ENCODE peak calls at places on chromosomes 13 and 19, in eight cellular contexts. N is WTC11; P is stimulated activated CD4-positive, alpha-beta T cell treated with anti-CD3 and anti-CD28 coated beads, Interleukin-15, amount 100 ng/mL, for 1 hour; W is non-pigmented ciliary epithelial cell; J is colonic mucosa; D is brain microvascular endothelial cell; U is caudate nucleus; Y is GM19239. S is an unnamed sample.

GRCh38 chr19:5693195-5694166 is 3.4 kb downstream of the RPL36 start:
- DNase-seq in Y (no peak), J (no peak), U (no peak), P (no peak), N (no peak), D (no peak), W (no peak), S (peak)

GRCh38 chr13:109810761-109811510 is 24.6 kb upstream of the IRS2 start:
- DNase-seq in D (no peak), J (no peak), W (no peak), Y (no peak), U (no peak), P (no peak), N (no peak), S (no peak)

GRCh38 chr13:113010510-113010865 is 41.5 kb downstream of the MCF2L start:
- DNase-seq in J (no peak), W (no peak), D (no peak), P (no peak), N (no peak), Y (no peak), U (no peak), S (no peak)

GRCh38 chr13:85417807-85418206 is 381.4 kb downstream of the SLITRK6 start:
- DNase-seq in U (no peak), P (no peak), W (no peak), N (no peak), J (no peak), Y (no peak), D (no peak), S (no peak)

GRCh38 chr19:4678881-4679379 is 8.8 kb upstream of the MYDGF start:
- DNase-seq in W (no peak), U (no peak), N (peak), Y (no peak), J (peak), P (no peak), D (peak), S (peak)

GRCh38 chr19:16386619-16387240 is 62.1 kb downstream of the KLF2 start:
- DNase-seq in Y (peak), J (no peak), N (peak), U (no peak), W (peak), D (peak), P (no peak), S (peak)

GRCh38 chr13:85970727-85971126 is 171.5 kb upstream of the SLITRK6 start:
- DNase-seq in J (no peak), Y (no peak), W (no peak), D (no peak), U (no peak), P (no peak), N (no peak), S (no peak)

GRCh38 chr13:44730099-44730498 is 154.0 kb upstream of the TSC22D1 start:
- DNase-seq in J (no peak), D (no peak), Y (no peak), P (no peak), U (no peak), N (no peak), W (no peak), S (no peak)

GRCh38 chr13:106372199-106373160 is 163.0 kb downstream of the EFNB2 start:
- DNase-seq in N (no peak), Y (no peak), J (no peak), P (no peak), U (no peak), D (peak), W (peak), S (no peak)

GRCh38 chr19:29528946-29529645 is 3.3 kb downstream of the VSTM2B start:
- DNase-seq in U (no peak), W (no peak), Y (no peak), N (peak), D (no peak), P (no peak), J (no peak), S (peak)

GRCh38 chr19:20259615-20260014 is 92.6 kb downstream of the ZNF486 start:
- DNase-seq in N (no peak), W (no peak), J (no peak), D (no peak), P (no peak), Y (no peak), U (no peak), S (no peak)

GRCh38 chr19:12789904-12790619 is 1.2 kb upstream of the JUNB start:
- DNase-seq in U (peak), P (peak), Y (peak), D (peak), N (peak), W (no peak), J (peak), S (peak)

GRCh38 chr19:2982983-2983350 is 5.6 kb downstream of the TLE6 start:
- DNase-seq in U (no peak), J (peak), Y (no peak), D (no peak), N (no peak), P (no peak), W (no peak), S (no peak)

GRCh38 chr19:48196933-48197665 is 26.6 kb downstream of the ZSWIM9 start:
- DNase-seq in J (no peak), N (no peak), U (no peak), P (no peak), W (no peak), Y (no peak), D (no peak), S (no peak)

GRCh38 chr19:2289714-2290435 is 7.9 kb upstream of the PEAK3 start:
- DNase-seq in J (peak), P (peak), D (no peak), U (no peak), Y (peak), W (no peak), N (no peak), S (peak)

GRCh38 chr13:44142540-44142867 is 231.1 kb upstream of the SERP2 start:
- DNase-seq in Y (no peak), D (no peak), U (no peak), W (no peak), P (no peak), J (peak), N (no peak), S (peak)

GRCh38 chr19:17647071-17648020 is 40.8 kb downstream of the UNC13A start:
- DNase-seq in W (no peak), P (no peak), J (no peak), D (no peak), Y (no peak), U (no peak), N (peak), S (no peak)

GRCh38 chr19:20186163-20186562 is 19.1 kb downstream of the ZNF486 start:
- DNase-seq in U (no peak), P (no peak), D (no peak), J (no peak), N (no peak), Y (no peak), W (no peak), S (no peak)

GRCh38 chr13:111281751-111282311 is 38.6 kb upstream of the TEX29 start:
- DNase-seq in J (no peak), N (no peak), W (no peak), P (no peak), Y (no peak), U (no peak), D (peak), S (no peak)

GRCh38 chr19:44552324-44552723 is 22.8 kb upstream of the CEACAM20 start:
- DNase-seq in D (peak), W (no peak), U (no peak), N (peak), J (peak), Y (no peak), P (no peak), S (peak)

GRCh38 chr19:58476498-58477015 is 405 bp downstream of the ZNF446 start:
- DNase-seq in J (no peak), Y (peak), W (no peak), D (no peak), P (no peak), U (no peak), N (no peak), S (peak)

GRCh38 chr13:59532405-59532804 is 631.3 kb downstream of the DIAPH3 start:
- DNase-seq in J (no peak), N (no peak), W (no peak), U (no peak), D (no peak), P (no peak), Y (no peak), S (no peak)

GRCh38 chr13:25687622-25688225 is 315.9 kb downstream of the ATP8A2 start:
- DNase-seq in N (no peak), D (peak), J (peak), P (no peak), Y (no peak), U (no peak), W (no peak), S (no peak)

GRCh38 chr19:31543456-31543855 is 194.2 kb upstream of the TSHZ3 start:
- DNase-seq in U (no peak), P (no peak), D (no peak), J (no peak), W (no peak), N (no peak), Y (no peak), S (no peak)

GRCh38 chr19:46976845-46977320 is 42.8 kb upstream of the NPAS1 start:
- DNase-seq in J (no peak), W (no peak), N (peak), P (no peak), Y (no peak), U (no peak), D (peak), S (no peak)

GRCh38 chr19:23436944-23437343 is 41.7 kb upstream of the ZNF91 start:
- DNase-seq in D (no peak), U (no peak), J (no peak), W (no peak), P (no peak), N (peak), Y (no peak), S (no peak)

GRCh38 chr19:32404213-32404938 is 1.2 kb upstream of the DPY19L3 start:
- DNase-seq in J (no peak), W (no peak), N (no peak), P (no peak), U (no peak), D (no peak), Y (no peak), S (no peak)

GRCh38 chr19:31261651-31262331 is 87.4 kb downstream of the TSHZ3 start:
- DNase-seq in Y (no peak), P (no peak), D (no peak), U (no peak), N (no peak), W (no peak), J (peak), S (no peak)